ENCODE peak calls at places on chromosomes 11 and 22, in four cellular contexts. P is mesendoderm, B is H9, G is H1. U is an unnamed sample.

GRCh38 chr11:2316169-2316962 is 14.6 kb downstream of the TSPAN32 start:
- DNase-seq in P (no peak), G (no peak), B (no peak), U (no peak)

GRCh38 chr11:84671325-84672019 is 955.7 kb downstream of the DLG2 start:
- DNase-seq in B (no peak), G (no peak), P (no peak), U (no peak)

GRCh38 chr22:31893460-31893859 is 50.9 kb upstream of the YWHAH start:
- DNase-seq in G (no peak), B (no peak), P (no peak), U (no peak)

GRCh38 chr11:117647872-117648271 is 149.1 kb downstream of the DSCAML1 start:
- DNase-seq in B (no peak), G (no peak), P (no peak), U (no peak)

GRCh38 chr22:42947211-42947990 is 67.5 kb downstream of the PACSIN2 start:
- DNase-seq in P (peak; percentile 72), G (no peak), B (peak; percentile 41), U (peak; percentile 41)

GRCh38 chr11:68076371-68077042 is 37.7 kb downstream of the TCIRG1 start:
- DNase-seq in G (no peak), P (peak; percentile 16), B (no peak), U (no peak)

GRCh38 chr11:36034572-36035331 is 90.9 kb downstream of the LDLRAD3 start:
- DNase-seq in B (no peak), G (no peak), P (no peak), U (peak; percentile 90)

GRCh38 chr11:75969626-75970308 is 154.8 kb downstream of the UVRAG start:
- DNase-seq in B (no peak), G (no peak), P (no peak), U (peak; percentile 84)

GRCh38 chr11:85903811-85904210 is 48.6 kb downstream of the CCDC83 start:
- DNase-seq in P (no peak), B (no peak), G (no peak), U (no peak)

GRCh38 chr22:24761888-24762675 is 12.4 kb downstream of the PIWIL3 start:
- DNase-seq in P (no peak), G (no peak), B (no peak), U (peak; percentile 30)

GRCh38 chr11:121909571-121909970 is 206.4 kb downstream of the BLID start:
- DNase-seq in P (no peak), B (no peak), G (no peak), U (no peak)

GRCh38 chr11:72736452-72737069 is 15.6 kb downstream of the ARAP1 start:
- DNase-seq in P (peak; percentile 76), B (no peak), G (no peak), U (peak; percentile 77)

DNA sequence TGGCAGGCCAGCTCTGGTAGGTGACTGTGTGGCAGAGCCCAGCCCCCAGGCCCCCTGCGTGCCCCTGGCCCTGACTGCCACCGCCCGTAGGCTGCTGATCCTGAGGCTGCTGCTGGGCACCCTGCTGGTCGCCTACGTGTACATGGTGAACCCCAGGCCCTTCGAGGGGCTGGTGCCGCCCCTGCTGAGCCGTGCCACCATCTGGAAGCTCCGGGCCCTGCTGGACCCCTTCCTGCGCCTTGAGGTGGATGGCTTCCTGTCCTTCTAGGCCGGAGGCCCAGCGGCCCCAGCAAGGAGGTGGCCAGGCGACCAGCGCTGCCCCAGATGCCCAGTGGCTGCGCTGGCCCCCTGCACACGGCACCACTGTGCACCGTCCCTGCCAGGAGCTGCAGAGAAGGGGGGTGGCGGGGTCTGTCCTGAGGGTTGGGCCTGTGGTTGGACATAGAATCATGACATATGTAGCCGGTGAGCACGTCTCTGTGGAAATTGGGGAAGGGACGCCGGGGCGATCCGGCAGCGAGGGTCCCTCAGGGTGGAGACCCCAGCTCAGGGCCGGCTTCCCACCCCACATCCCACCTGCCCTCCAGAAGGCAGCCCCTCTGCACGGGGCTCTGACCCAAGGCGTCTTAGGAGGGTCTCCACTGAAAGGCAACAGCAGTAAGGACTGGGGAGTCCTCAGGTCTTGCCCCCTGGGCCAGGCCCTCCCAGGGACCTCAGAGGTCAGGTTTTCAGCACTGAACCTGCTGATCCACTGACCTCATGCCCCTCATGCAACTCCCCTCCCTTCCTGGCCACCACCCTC is 185.4 kb downstream of the IGLL1 start:
- DNase-seq in G (no peak), B (no peak), P (no peak), U (no peak)
- H4K5ac ChIP-seq in G (no peak overlapping the region), B (no peak overlapping the region), P (no peak overlapping the region), U (no peak overlapping the region)

DNA sequence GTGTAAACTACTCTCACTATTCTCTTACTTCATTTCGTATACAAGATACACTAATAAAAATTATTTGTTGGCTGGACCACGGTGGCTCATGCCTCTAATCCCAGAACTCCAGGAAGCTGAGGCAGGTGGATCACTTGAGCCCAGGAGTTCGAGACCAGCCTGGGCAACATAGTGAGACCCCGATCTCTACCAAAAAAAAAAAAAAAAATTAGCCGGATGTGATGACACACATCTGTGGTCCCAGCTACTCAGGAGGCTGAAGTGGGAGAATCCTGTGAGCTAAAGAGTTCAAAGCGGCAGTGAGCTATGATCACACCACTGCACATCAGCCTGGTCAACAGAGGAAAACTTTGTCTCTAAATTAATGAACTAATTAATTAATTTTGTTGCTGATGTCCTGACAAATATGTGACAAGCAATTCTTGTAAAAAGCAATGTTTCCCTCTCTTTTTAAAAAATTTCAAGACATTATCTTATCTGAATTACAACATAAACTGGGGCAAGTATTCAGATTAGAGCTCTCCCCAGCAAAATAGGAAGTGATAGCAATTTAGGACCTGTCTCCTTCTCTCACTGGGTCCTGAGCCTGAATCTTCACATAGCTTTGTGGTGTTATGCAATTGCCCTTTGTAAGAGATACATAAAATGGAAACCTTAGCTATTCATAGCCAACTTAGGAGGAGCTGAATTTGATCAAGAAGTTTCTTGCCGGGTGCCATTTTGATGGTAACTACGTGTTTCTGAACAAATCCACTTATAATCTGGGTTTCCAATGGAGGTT is 17.6 kb upstream of the TMA7B start:
- DNase-seq in P (no peak), B (no peak), G (no peak), U (no peak)
- H4K5ac ChIP-seq in P (no peak overlapping the region), B (no peak overlapping the region), G (no peak overlapping the region), U (no peak overlapping the region)

GRCh38 chr11:27203077-27203476 is 159.9 kb downstream of the CCDC34 start:
- DNase-seq in G (no peak), P (peak; percentile 77), B (no peak), U (no peak)
- H4K5ac ChIP-seq in G (no peak overlapping the region), P (no peak overlapping the region), B (no peak overlapping the region), U (no peak overlapping the region)

DNA sequence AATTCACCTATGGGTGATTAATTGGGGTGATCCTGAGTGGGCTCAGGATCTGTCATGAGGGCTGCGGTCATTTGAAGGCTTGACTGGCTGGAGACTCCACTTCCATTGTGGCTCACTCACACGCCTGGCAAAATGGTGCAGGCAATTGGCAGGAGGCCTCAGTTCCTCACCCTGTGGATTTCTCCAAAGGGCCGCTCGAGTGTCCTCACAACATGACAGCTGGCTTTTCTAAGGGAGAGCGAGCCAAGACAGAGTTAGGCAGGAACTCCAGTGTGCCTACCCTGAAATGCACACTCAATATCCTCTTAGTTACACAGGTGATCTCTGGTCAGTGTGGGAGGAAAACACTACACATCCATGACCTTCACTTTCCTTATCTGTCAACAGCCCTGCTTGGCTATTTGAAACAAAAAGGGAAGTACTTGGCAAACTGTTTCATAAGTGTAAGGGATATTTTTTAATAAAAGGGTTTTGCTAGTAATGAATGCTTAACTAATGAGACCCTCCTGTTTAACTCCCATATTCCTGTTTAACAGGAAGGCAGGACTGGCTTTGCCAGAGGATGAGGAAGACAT is 25.7 kb downstream of the OSBP2 start:
- DNase-seq in G (no peak), B (no peak), P (no peak), U (no peak)
- H4K5ac ChIP-seq in G (no peak overlapping the region), B (no peak overlapping the region), P (no peak overlapping the region), U (no peak overlapping the region)

GRCh38 chr11:118806400-118806799 is 15.4 kb upstream of the DDX6 start:
- DNase-seq in P (no peak), B (no peak), G (no peak), U (no peak)

GRCh38 chr11:118807800-118808778 is 17.1 kb upstream of the DDX6 start:
- DNase-seq in G (no peak), P (no peak), B (no peak), U (no peak)

GRCh38 chr11:118799372-118799771 is 8.4 kb upstream of the DDX6 start:
- DNase-seq in G (no peak), P (no peak), B (no peak), U (no peak)

GRCh38 chr11:118804094-118804493 is 13.1 kb upstream of the DDX6 start:
- DNase-seq in G (no peak), P (no peak), B (no peak), U (no peak)
- H4K5ac ChIP-seq in G (no peak overlapping the region), P (no peak overlapping the region), B (no peak overlapping the region), U (no peak overlapping the region)

DNA sequence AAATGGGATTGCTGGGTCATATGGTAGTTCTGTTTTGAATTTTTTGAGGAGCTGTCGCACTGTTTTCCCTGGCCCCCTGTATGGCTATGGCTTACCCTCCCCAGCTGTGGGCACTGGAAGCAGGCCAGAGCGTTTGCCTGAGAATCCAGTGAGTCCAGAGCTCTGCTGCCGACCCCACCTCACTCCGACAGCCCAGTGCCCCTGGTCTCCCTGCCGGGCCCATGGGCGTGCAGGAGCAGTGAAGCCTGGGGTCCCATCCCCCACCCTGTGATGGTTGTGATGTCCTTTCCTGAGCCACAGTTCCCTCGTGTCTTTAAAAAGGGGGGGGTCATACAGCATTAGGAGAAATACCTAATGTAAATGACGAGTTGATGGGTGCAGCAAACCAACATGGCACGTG is 13.3 kb upstream of the GRAMD4 start:
- DNase-seq in P (no peak), B (no peak), G (no peak), U (no peak)
- H4K5ac ChIP-seq in P (no peak overlapping the region), B (no peak overlapping the region), G (no peak overlapping the region), U (no peak overlapping the region)

GRCh38 chr11:113444469-113445122 is 30.6 kb downstream of the DRD2 start:
- DNase-seq in B (no peak), G (no peak), P (no peak), U (no peak)
- H4K5ac ChIP-seq in B (no peak overlapping the region), G (no peak overlapping the region), P (no peak overlapping the region), U (no peak overlapping the region)

GRCh38 chr11:65787649-65788622 is 1.1 kb downstream of the OVOL1 start:
- DNase-seq in B (peak; percentile 86), P (peak; percentile 66), G (peak; percentile 47), U (no peak)
- H4K5ac ChIP-seq in B (no peak overlapping the region), P (no peak overlapping the region), G (no peak overlapping the region), U (no peak overlapping the region)

U was measured in IMR-90.